ENCODE peak calls at places on chromosomes 2 and 18, in seven cellular contexts. S, A, X, W, F, B and R are unnamed samples.

GRCh38 chr2:9228088-9228751 is 21.6 kb downstream of the ASAP2 start:
- DNase-seq in S (no peak), A (no peak), X (no peak), W (no peak), F (no peak), B (no peak), R (no peak)

GRCh38 chr2:90209806-90210205 is 1518.3 kb downstream of the RPIA start:
- DNase-seq in S (no peak), A (no peak), X (no peak), W (no peak), F (no peak), B (no peak), R (no peak)

GRCh38 chr2:224449212-224450147 is 47.6 kb upstream of the FAM124B start:
- DNase-seq in S (peak; percentile 14), A (no peak), X (no peak), W (peak; percentile 47), F (peak; percentile 44), B (peak; percentile 44), R (no peak)

GRCh38 chr2:30425326-30425725 is 21.7 kb upstream of the LCLAT1 start:
- DNase-seq in S (no peak), A (no peak), X (no peak), W (no peak), F (no peak), B (peak; percentile 34), R (no peak)

GRCh38 chr2:43024515-43024962 is 201.9 kb downstream of the ZFP36L2 start:
- DNase-seq in S (peak; percentile 79), A (peak; percentile 38), X (no peak), W (peak; percentile 12), F (no peak), B (peak; percentile 96), R (peak; percentile 20)

GRCh38 chr2:3706892-3707291 is 3.5 kb downstream of the DCDC2C start:
- DNase-seq in S (no peak), A (no peak), X (no peak), W (no peak), F (no peak), B (no peak), R (no peak)

GRCh38 chr18:73164430-73164829 is 296.6 kb upstream of the NETO1 start:
- DNase-seq in S (no peak), A (no peak), X (no peak), W (no peak), F (no peak), B (no peak), R (no peak)

GRCh38 chr2:97905294-97905693 is 90.5 kb downstream of the TMEM131 start:
- DNase-seq in S (no peak), A (no peak), X (no peak), W (no peak), F (no peak), B (no peak), R (no peak)

GRCh38 chr2:238847841-238848565 is at the start of gene TWIST2:
- DNase-seq in S (no peak), A (no peak), X (no peak), W (no peak), F (no peak), B (peak; percentile 56), R (no peak)

GRCh38 chr2:36452279-36452678 is 96.7 kb downstream of the CRIM1 start:
- DNase-seq in S (no peak), A (no peak), X (no peak), W (no peak), F (no peak), B (no peak), R (no peak)

GRCh38 chr2:107414376-107414775 is 412.3 kb upstream of the RGPD4 start:
- DNase-seq in S (no peak), A (no peak), X (no peak), W (no peak), F (no peak), B (no peak), R (no peak)

GRCh38 chr2:54274781-54275242 is 18.8 kb upstream of the TSPYL6 start:
- DNase-seq in S (no peak), A (no peak), X (no peak), W (no peak), F (no peak), B (no peak), R (no peak)

GRCh38 chr18:50507120-50507590 is 52.7 kb upstream of the MAPK4 start:
- DNase-seq in S (peak; percentile 41), A (peak; percentile 29), X (no peak), W (no peak), F (peak; percentile 13), B (peak; percentile 61), R (no peak)

GRCh38 chr2:47088371-47089082 is 66.6 kb downstream of the STPG4 start:
- DNase-seq in S (peak; percentile 76), A (no peak), X (no peak), W (no peak), F (peak; percentile 47), B (peak; percentile 87), R (no peak)
- H3K4me1 ChIP-seq in S (peaks cover 18% of the 10 kb centered on the region), A (peaks cover 4% of the 10 kb centered on the region), X (no peaks in the 10 kb centered on the region), W (peaks cover 25% of the 10 kb centered on the region), F (peaks cover 29% of the 10 kb centered on the region), B (peaks cover 85% of the 10 kb centered on the region), R (no peaks in the 10 kb centered on the region)

GRCh38 chr2:176115883-176116813 is at the start of gene HOXD10:
- DNase-seq in S (peak; percentile 37), A (no peak), X (no peak), W (no peak), F (no peak), B (peak; percentile 90), R (no peak)
- TF ChIP-seq POLR2AphosphoS5 in S (no peak), A (no peak), X (no peak), W (no peak), F (no peak), B (no peak), R (no peak)

DNA sequence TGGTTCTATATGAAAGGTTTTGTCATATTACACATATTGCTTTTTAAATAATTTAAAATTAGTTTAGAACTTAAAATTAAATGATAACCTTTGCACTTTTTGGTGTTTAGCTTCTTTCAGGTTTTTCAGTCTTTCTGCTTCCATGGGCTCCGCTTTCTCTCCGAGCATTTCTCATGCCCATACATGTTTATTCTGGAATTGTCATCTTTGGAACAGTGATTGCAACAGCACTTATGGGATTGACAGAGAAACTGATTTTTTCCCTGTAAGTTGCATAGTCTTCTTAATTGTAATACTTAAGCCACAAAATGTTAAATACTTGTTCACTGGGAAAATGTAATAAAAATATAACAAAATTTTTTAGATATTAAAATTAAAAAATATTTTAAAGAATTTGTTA is 31.0 kb downstream of the CYBRD1 start:
- DNase-seq in S (no peak), A (no peak), X (no peak), W (no peak), F (peak; percentile 13), B (no peak), R (no peak)
- TF ChIP-seq SIN3A in S (no peak), A (no peak), X (no peak), W (no peak), F (no peak), B (no peak), R (no peak)

GRCh38 chr18:13618760-13619438 is 107.5 kb downstream of the FAM210A start:
- DNase-seq in S (no peak), A (no peak), X (no peak), W (no peak), F (no peak), B (no peak), R (no peak)

GRCh38 chr18:13619505-13620205 is 106.7 kb downstream of the FAM210A start:
- DNase-seq in S (no peak), A (no peak), X (no peak), W (no peak), F (no peak), B (no peak), R (no peak)

GRCh38 chr18:13620818-13621445 is 105.4 kb downstream of the FAM210A start:
- DNase-seq in S (no peak), A (no peak), X (no peak), W (no peak), F (no peak), B (no peak), R (no peak)

GRCh38 chr18:13621446-13621849 is 104.9 kb downstream of the FAM210A start:
- DNase-seq in S (no peak), A (no peak), X (no peak), W (no peak), F (no peak), B (no peak), R (no peak)

GRCh38 chr18:13620206-13620672 is 106.1 kb downstream of the FAM210A start:
- DNase-seq in S (no peak), A (no peak), X (no peak), W (no peak), F (no peak), B (no peak), R (no peak)
- H3K4me1 ChIP-seq in S (peaks cover 4% of the 10 kb centered on the region), A (no peaks in the 10 kb centered on the region), X (peaks cover 19% of the 10 kb centered on the region), W (no peaks in the 10 kb centered on the region), F (peaks cover 8% of the 10 kb centered on the region), B (peaks cover 17% of the 10 kb centered on the region), R (no peaks in the 10 kb centered on the region)

DNA sequence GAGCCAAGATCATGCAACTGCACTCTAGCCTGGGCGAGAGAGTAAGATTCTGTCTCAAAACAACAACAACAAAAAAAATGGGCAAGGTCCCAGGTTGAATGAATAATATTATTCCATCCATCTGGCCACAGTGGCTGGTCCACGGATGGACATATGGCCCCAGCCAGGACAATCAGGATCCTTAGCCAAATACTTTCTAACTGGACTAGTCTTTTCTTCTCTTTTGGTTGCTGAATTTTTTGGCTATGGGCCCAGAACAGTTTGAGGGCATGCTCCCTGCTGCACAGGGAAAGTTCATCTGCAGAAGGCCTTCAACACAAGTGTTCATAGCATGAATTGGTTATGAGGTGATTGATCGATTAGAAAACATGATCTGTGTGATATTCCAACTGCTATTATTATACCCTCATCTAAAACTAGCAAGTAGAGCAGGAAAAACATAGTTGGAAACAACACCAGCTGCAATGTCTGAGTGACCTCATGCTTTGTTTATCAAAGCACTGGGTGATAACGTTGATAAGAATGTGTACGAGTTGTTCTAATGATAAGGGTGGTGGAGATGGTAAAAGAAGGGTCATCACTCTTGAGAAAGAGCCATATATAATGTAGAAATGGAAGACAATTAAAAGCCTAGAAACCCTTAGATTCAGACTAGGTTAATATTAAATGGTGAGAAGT is 47.8 kb upstream of the RNF103 start:
- DNase-seq in S (no peak), A (no peak), X (no peak), W (no peak), F (peak; percentile 15), B (no peak), R (no peak)
- TF ChIP-seq POLR2AphosphoS5 in S (no peak), A (no peak), X (no peak), W (no peak), F (no peak), B (no peak), R (no peak)

GRCh38 chr2:10559825-10560224 is 111.7 kb upstream of the ODC1 start:
- DNase-seq in S (no peak), A (no peak), X (no peak), W (no peak), F (no peak), B (no peak), R (no peak)

GRCh38 chr2:10556271-10557140 is 108.4 kb upstream of the ODC1 start:
- DNase-seq in S (no peak), A (no peak), X (no peak), W (no peak), F (no peak), B (no peak), R (no peak)

GRCh38 chr2:10559101-10559500 is 111.0 kb upstream of the ODC1 start:
- DNase-seq in S (no peak), A (no peak), X (no peak), W (no peak), F (no peak), B (no peak), R (no peak)

GRCh38 chr2:10557506-10558265 is 109.6 kb upstream of the ODC1 start:
- DNase-seq in S (no peak), A (no peak), X (no peak), W (no peak), F (no peak), B (no peak), R (no peak)

GRCh38 chr2:10558281-10559030 is 110.3 kb upstream of the ODC1 start:
- DNase-seq in S (no peak), A (no peak), X (no peak), W (no peak), F (no peak), B (no peak), R (no peak)
- TF ChIP-seq SIN3A in S (no peak), A (no peak), X (no peak), W (no peak), F (no peak), B (no peak), R (no peak)